ENCODE peak calls at places on chromosomes 6 and 20, in ten cellular contexts. One of them, this sample, is unnamed.

GRCh38 chr6:129599467-129599866 is 110.5 kb downstream of the ARHGAP18 start:
- DNase-seq in H1: no peak
- DNase-seq in Karpas-422: no peak
- DNase-seq in small intestine: no peak
- DNase-seq in mammary epithelial cell: no peak
- DNase-seq in activated T-cell treated with anti-CD3 and anti-CD28 coated beads, Interleukin-2, amount 50 U/mL, for 4 hours: no peak
- DNase-seq in activated naive CD4-positive, alpha-beta T cell treated with anti-CD3 and anti-CD28 coated beads for 36 hours: no peak
- DNase-seq in fibroblast of pulmonary artery: no peak
- DNase-seq in stimulated activated naive CD8-positive, alpha-beta T cell treated with anti-CD3 and anti-CD28 coated beads, Interleukin-15, Interleukin-2, amounts not matched to agents 100 U/mL and 50 U/mL, for 24 hours: no peak
- DNase-seq in GM03348: no peak
- DNase-seq in this sample: no peak

GRCh38 chr20:38842017-38842416 is 36.5 kb downstream of the PPP1R16B start:
- DNase-seq in H1: no peak
- DNase-seq in Karpas-422: no peak
- DNase-seq in small intestine: peak
- DNase-seq in mammary epithelial cell: no peak
- DNase-seq in activated T-cell treated with anti-CD3 and anti-CD28 coated beads, Interleukin-2, amount 50 U/mL, for 4 hours: no peak
- DNase-seq in activated naive CD4-positive, alpha-beta T cell treated with anti-CD3 and anti-CD28 coated beads for 36 hours: no peak
- DNase-seq in fibroblast of pulmonary artery: no peak
- DNase-seq in stimulated activated naive CD8-positive, alpha-beta T cell treated with anti-CD3 and anti-CD28 coated beads, Interleukin-15, Interleukin-2, amounts not matched to agents 100 U/mL and 50 U/mL, for 24 hours: no peak
- DNase-seq in GM03348: no peak
- DNase-seq in this sample: no peak

GRCh38 chr20:35451295-35451694 is 4.1 kb upstream of the CEP250 start:
- DNase-seq in H1: no peak
- DNase-seq in Karpas-422: no peak
- DNase-seq in small intestine: no peak
- DNase-seq in mammary epithelial cell: peak
- DNase-seq in activated T-cell treated with anti-CD3 and anti-CD28 coated beads, Interleukin-2, amount 50 U/mL, for 4 hours: no peak
- DNase-seq in activated naive CD4-positive, alpha-beta T cell treated with anti-CD3 and anti-CD28 coated beads for 36 hours: no peak
- DNase-seq in fibroblast of pulmonary artery: no peak
- DNase-seq in stimulated activated naive CD8-positive, alpha-beta T cell treated with anti-CD3 and anti-CD28 coated beads, Interleukin-15, Interleukin-2, amounts not matched to agents 100 U/mL and 50 U/mL, for 24 hours: no peak
- DNase-seq in GM03348: no peak
- DNase-seq in this sample: no peak

GRCh38 chr20:1712634-1713625 is 55.4 kb upstream of the SIRPG start:
- DNase-seq in H1: no peak
- DNase-seq in Karpas-422: no peak
- DNase-seq in small intestine: no peak
- DNase-seq in mammary epithelial cell: no peak
- DNase-seq in activated T-cell treated with anti-CD3 and anti-CD28 coated beads, Interleukin-2, amount 50 U/mL, for 4 hours: no peak
- DNase-seq in activated naive CD4-positive, alpha-beta T cell treated with anti-CD3 and anti-CD28 coated beads for 36 hours: no peak
- DNase-seq in fibroblast of pulmonary artery: no peak
- DNase-seq in stimulated activated naive CD8-positive, alpha-beta T cell treated with anti-CD3 and anti-CD28 coated beads, Interleukin-15, Interleukin-2, amounts not matched to agents 100 U/mL and 50 U/mL, for 24 hours: no peak
- DNase-seq in GM03348: no peak
- DNase-seq in this sample: no peak

GRCh38 chr6:105135056-105135455 is 44.8 kb downstream of the POPDC3 start:
- DNase-seq in H1: no peak
- DNase-seq in Karpas-422: no peak
- DNase-seq in small intestine: peak
- DNase-seq in mammary epithelial cell: peak
- DNase-seq in activated T-cell treated with anti-CD3 and anti-CD28 coated beads, Interleukin-2, amount 50 U/mL, for 4 hours: no peak
- DNase-seq in activated naive CD4-positive, alpha-beta T cell treated with anti-CD3 and anti-CD28 coated beads for 36 hours: no peak
- DNase-seq in fibroblast of pulmonary artery: peak
- DNase-seq in stimulated activated naive CD8-positive, alpha-beta T cell treated with anti-CD3 and anti-CD28 coated beads, Interleukin-15, Interleukin-2, amounts not matched to agents 100 U/mL and 50 U/mL, for 24 hours: no peak
- DNase-seq in GM03348: peak
- DNase-seq in this sample: no peak

GRCh38 chr6:136599324-136600011 is 49.2 kb upstream of the MAP7 start:
- DNase-seq in H1: no peak
- DNase-seq in Karpas-422: no peak
- DNase-seq in small intestine: no peak
- DNase-seq in mammary epithelial cell: no peak
- DNase-seq in activated T-cell treated with anti-CD3 and anti-CD28 coated beads, Interleukin-2, amount 50 U/mL, for 4 hours: no peak
- DNase-seq in activated naive CD4-positive, alpha-beta T cell treated with anti-CD3 and anti-CD28 coated beads for 36 hours: no peak
- DNase-seq in fibroblast of pulmonary artery: no peak
- DNase-seq in stimulated activated naive CD8-positive, alpha-beta T cell treated with anti-CD3 and anti-CD28 coated beads, Interleukin-15, Interleukin-2, amounts not matched to agents 100 U/mL and 50 U/mL, for 24 hours: no peak
- DNase-seq in GM03348: no peak
- DNase-seq in this sample: no peak

GRCh38 chr6:6771964-6772363 is 183.4 kb downstream of the LY86 start:
- DNase-seq in H1: no peak
- DNase-seq in Karpas-422: no peak
- DNase-seq in small intestine: no peak
- DNase-seq in mammary epithelial cell: no peak
- DNase-seq in activated T-cell treated with anti-CD3 and anti-CD28 coated beads, Interleukin-2, amount 50 U/mL, for 4 hours: no peak
- DNase-seq in activated naive CD4-positive, alpha-beta T cell treated with anti-CD3 and anti-CD28 coated beads for 36 hours: no peak
- DNase-seq in fibroblast of pulmonary artery: no peak
- DNase-seq in stimulated activated naive CD8-positive, alpha-beta T cell treated with anti-CD3 and anti-CD28 coated beads, Interleukin-15, Interleukin-2, amounts not matched to agents 100 U/mL and 50 U/mL, for 24 hours: no peak
- DNase-seq in GM03348: no peak
- DNase-seq in this sample: no peak

GRCh38 chr6:31663961-31664789 is 622 bp downstream of the GPANK1 start:
- DNase-seq in H1: no peak
- DNase-seq in Karpas-422: no peak
- DNase-seq in small intestine: peak
- DNase-seq in mammary epithelial cell: peak
- DNase-seq in activated T-cell treated with anti-CD3 and anti-CD28 coated beads, Interleukin-2, amount 50 U/mL, for 4 hours: no peak
- DNase-seq in activated naive CD4-positive, alpha-beta T cell treated with anti-CD3 and anti-CD28 coated beads for 36 hours: peak
- DNase-seq in fibroblast of pulmonary artery: peak
- DNase-seq in stimulated activated naive CD8-positive, alpha-beta T cell treated with anti-CD3 and anti-CD28 coated beads, Interleukin-15, Interleukin-2, amounts not matched to agents 100 U/mL and 50 U/mL, for 24 hours: peak
- DNase-seq in GM03348: peak
- DNase-seq in this sample: no peak

GRCh38 chr20:49399329-49399728 is 83.1 kb downstream of the KCNB1 start:
- DNase-seq in H1: no peak
- DNase-seq in Karpas-422: no peak
- DNase-seq in small intestine: no peak
- DNase-seq in mammary epithelial cell: no peak
- DNase-seq in activated T-cell treated with anti-CD3 and anti-CD28 coated beads, Interleukin-2, amount 50 U/mL, for 4 hours: no peak
- DNase-seq in activated naive CD4-positive, alpha-beta T cell treated with anti-CD3 and anti-CD28 coated beads for 36 hours: no peak
- DNase-seq in fibroblast of pulmonary artery: peak
- DNase-seq in stimulated activated naive CD8-positive, alpha-beta T cell treated with anti-CD3 and anti-CD28 coated beads, Interleukin-15, Interleukin-2, amounts not matched to agents 100 U/mL and 50 U/mL, for 24 hours: no peak
- DNase-seq in GM03348: peak
- DNase-seq in this sample: no peak

GRCh38 chr6:27288136-27289044 is 23.7 kb downstream of the POM121L2 start:
- DNase-seq in H1: peak
- DNase-seq in Karpas-422: no peak
- DNase-seq in small intestine: no peak
- DNase-seq in mammary epithelial cell: no peak
- DNase-seq in activated T-cell treated with anti-CD3 and anti-CD28 coated beads, Interleukin-2, amount 50 U/mL, for 4 hours: no peak
- DNase-seq in activated naive CD4-positive, alpha-beta T cell treated with anti-CD3 and anti-CD28 coated beads for 36 hours: no peak
- DNase-seq in fibroblast of pulmonary artery: no peak
- DNase-seq in stimulated activated naive CD8-positive, alpha-beta T cell treated with anti-CD3 and anti-CD28 coated beads, Interleukin-15, Interleukin-2, amounts not matched to agents 100 U/mL and 50 U/mL, for 24 hours: no peak
- DNase-seq in GM03348: no peak
- DNase-seq in this sample: no peak